ENCODE peak calls at places on chromosomes 1 and 21, in seven cellular contexts. N, D, C, A, F, W and J are unnamed samples.

GRCh38 chr1:52706941-52707926 is 9.1 kb upstream of the COA7 start:
- DNase-seq in N (no peak), D (no peak), C (no peak), A (no peak), F (no peak), W (no peak), J (no peak)

GRCh38 chr1:2232916-2233438 is 4.9 kb downstream of the SKI start:
- DNase-seq in N (peak), D (no peak), C (no peak), A (no peak), F (no peak), W (peak), J (no peak)

GRCh38 chr1:183543619-183544204 is 46.5 kb downstream of the NCF2 start:
- DNase-seq in N (peak), D (peak), C (no peak), A (no peak), F (peak), W (no peak), J (no peak)

GRCh38 chr1:206734499-206735142 is 36.0 kb upstream of the IL19 start:
- DNase-seq in N (peak), D (peak), C (peak), A (no peak), F (peak), W (peak), J (no peak)

GRCh38 chr21:31921079-31921478 is 48.3 kb downstream of the HUNK start:
- DNase-seq in N (no peak), D (no peak), C (no peak), A (no peak), F (no peak), W (no peak), J (no peak)

GRCh38 chr1:33001282-33001681 is 35.4 kb downstream of the AK2 start:
- DNase-seq in N (no peak), D (no peak), C (no peak), A (no peak), F (no peak), W (no peak), J (no peak)

GRCh38 chr1:181251001-181251712 is 162.7 kb downstream of the IER5 start:
- DNase-seq in N (peak), D (peak), C (no peak), A (no peak), F (peak), W (no peak), J (no peak)

GRCh38 chr1:246492611-246493245 is 14.4 kb downstream of the SMYD3 start:
- DNase-seq in N (peak), D (peak), C (peak), A (no peak), F (peak), W (peak), J (no peak)

GRCh38 chr1:99754697-99755096 is 11.7 kb downstream of the FRRS1 start:
- DNase-seq in N (no peak), D (no peak), C (no peak), A (no peak), F (no peak), W (no peak), J (no peak)

GRCh38 chr1:180920193-180920592 is 7.5 kb downstream of the KIAA1614 start:
- DNase-seq in N (no peak), D (no peak), C (no peak), A (no peak), F (no peak), W (no peak), J (no peak)

GRCh38 chr1:23402286-23403037 is 22.1 kb downstream of the TCEA3 start:
- DNase-seq in N (no peak), D (peak), C (no peak), A (no peak), F (no peak), W (no peak), J (no peak)

GRCh38 chr21:33403128-33403785 is at the start of gene IFNGR2:
- DNase-seq in N (peak), D (peak), C (peak), A (no peak), F (no peak), W (peak), J (peak)

GRCh38 chr21:42508371-42508770 is 5.3 kb upstream of the SLC37A1 start:
- DNase-seq in N (no peak), D (no peak), C (no peak), A (no peak), F (no peak), W (no peak), J (no peak)

GRCh38 chr1:12549106-12549459 is 68.9 kb downstream of the DHRS3 start:
- DNase-seq in N (no peak), D (peak), C (peak), A (peak), F (no peak), W (peak), J (no peak)

GRCh38 chr1:81305997-81306452 is 494.7 kb upstream of the ADGRL2 start:
- DNase-seq in N (peak), D (peak), C (peak), A (no peak), F (peak), W (peak), J (peak)

GRCh38 chr1:10433790-10434189 is 3.6 kb downstream of the CENPS start:
- DNase-seq in N (no peak), D (no peak), C (no peak), A (no peak), F (no peak), W (no peak), J (no peak)

GRCh38 chr1:55751776-55752175 is 536.6 kb upstream of the USP24 start:
- DNase-seq in N (no peak), D (no peak), C (no peak), A (no peak), F (peak), W (no peak), J (no peak)

GRCh38 chr1:201391651-201392511 is 7.2 kb downstream of the LAD1 start:
- DNase-seq in N (no peak), D (peak), C (no peak), A (no peak), F (no peak), W (no peak), J (no peak)

GRCh38 chr1:216710042-216710441 is 13.2 kb downstream of the ESRRG start:
- DNase-seq in N (no peak), D (no peak), C (no peak), A (no peak), F (no peak), W (no peak), J (no peak)

GRCh38 chr21:27513825-27514224 is 546.9 kb upstream of the ADAMTS5 start:
- DNase-seq in N (no peak), D (no peak), C (no peak), A (no peak), F (no peak), W (no peak), J (no peak)

GRCh38 chr1:239603530-239603929 is 217.2 kb downstream of the CHRM3 start:
- DNase-seq in N (no peak), D (no peak), C (no peak), A (no peak), F (no peak), W (no peak), J (no peak)

GRCh38 chr1:47894718-47895393 is 102.3 kb downstream of the TRABD2B start:
- DNase-seq in N (no peak), D (peak), C (peak), A (peak), F (no peak), W (no peak), J (no peak)

GRCh38 chr21:16418211-16418610 is 688.4 kb downstream of the USP25 start:
- DNase-seq in N (peak), D (peak), C (no peak), A (no peak), F (peak), W (no peak), J (no peak)

GRCh38 chr1:109027841-109028240 is 14.1 kb downstream of the WDR47 start:
- DNase-seq in N (no peak), D (peak), C (no peak), A (no peak), F (peak), W (no peak), J (no peak)
- TF ChIP-seq CTCF in N (peak), D (no peak), C (no peak), A (no peak), F (no peak), W (no peak), J (no peak)

DNA sequence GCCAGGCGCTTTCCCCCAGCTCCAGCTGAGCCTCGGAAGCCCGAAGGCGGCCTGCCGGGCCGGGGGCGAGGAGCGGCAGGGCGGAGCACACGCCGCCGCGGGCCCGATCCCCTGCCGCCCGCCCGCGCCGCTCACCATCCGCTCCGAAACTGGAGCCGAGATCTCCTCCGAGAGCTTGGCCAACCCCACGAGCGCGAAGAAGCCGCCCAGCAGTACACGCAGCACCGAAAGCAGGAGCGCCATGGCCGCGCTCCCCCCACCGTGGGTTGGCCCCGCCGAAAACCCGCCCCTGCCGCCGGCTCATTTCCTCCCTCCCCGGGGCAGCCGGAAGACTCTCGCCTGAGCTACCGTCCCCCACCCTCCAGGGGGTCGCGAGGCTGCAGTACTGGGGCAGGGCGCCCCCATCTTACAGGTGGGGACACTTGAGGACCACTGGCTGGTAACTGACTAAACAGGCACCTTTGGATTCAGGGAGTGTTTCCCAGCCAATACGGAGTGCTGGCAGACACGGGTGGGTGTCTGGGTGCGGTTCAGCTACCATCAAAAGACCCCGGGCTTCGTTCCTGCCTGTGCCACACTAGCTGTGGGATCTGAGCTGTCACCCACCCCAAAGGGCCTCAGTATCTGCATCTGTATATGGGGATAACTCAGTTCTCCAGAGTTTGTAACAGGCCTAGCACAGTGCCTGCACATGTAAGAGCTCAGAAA is at the start of gene TMEM35B:
- DNase-seq in N (peak), D (peak), C (peak), A (peak), F (peak), W (peak), J (peak)
- TF ChIP-seq CTCF in N (no peak), D (no peak), C (no peak), A (no peak), F (peak), W (no peak), J (no peak)

DNA sequence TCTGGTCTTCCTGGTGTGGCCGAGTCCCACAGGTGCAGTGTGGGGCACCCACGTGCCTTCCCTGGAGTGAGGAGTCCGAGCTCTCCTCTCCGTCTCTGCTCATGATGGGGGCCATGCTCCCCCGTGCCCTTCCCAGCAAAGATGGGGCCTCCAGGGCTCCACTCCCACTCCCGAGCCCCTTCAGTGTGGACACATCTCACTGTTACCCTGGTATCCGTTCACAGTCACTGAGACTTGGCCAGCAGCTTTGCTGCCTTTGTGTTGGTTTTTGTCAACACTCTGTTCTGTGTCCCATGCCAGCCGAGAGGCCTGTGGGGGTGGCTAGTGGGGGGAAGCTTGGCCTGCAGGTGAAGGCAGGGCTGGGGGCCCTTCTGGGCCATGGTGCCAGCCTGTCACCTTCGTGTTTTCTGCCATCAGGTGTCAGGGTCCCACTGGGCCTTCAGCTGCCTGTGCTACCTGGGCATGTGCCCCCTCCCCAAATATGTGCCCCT is 46.9 kb upstream of the POFUT2 start:
- DNase-seq in N (no peak), D (no peak), C (no peak), A (no peak), F (no peak), W (no peak), J (no peak)
- TF ChIP-seq CTCF in N (no peak), D (no peak), C (no peak), A (no peak), F (no peak), W (no peak), J (no peak)

DNA sequence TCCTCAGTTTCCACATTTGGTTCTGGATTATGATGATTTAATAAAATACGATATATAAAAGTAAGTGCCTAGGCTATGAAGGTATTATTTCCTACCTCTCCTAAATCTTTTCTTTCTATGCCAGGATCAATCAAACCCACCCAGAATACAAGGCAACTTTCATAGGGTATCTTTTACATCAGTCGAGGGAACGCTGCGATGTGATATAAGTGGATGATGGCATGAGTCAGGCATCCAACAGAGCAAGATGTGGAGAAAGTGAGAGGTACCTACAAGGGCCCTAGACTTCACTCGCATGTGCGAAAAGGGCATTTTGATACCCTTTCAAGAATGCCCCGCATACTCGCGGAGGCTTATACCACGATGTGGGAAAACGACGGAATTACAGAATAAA is 730 bp downstream of the TTLL7 start:
- DNase-seq in N (peak), D (peak), C (no peak), A (no peak), F (peak), W (no peak), J (no peak)
- TF ChIP-seq CTCF in N (peak), D (no peak), C (no peak), A (no peak), F (no peak), W (no peak), J (no peak)